ENCODE peak calls at places on chromosomes 16 and 17, in ten cellular contexts. E is MG63; A is pancreas; P is amniotic stem cell; L is effector CD4-positive, alpha-beta T cell; J is fibroblast of lung; V is frontal cortex; B is body of pancreas; F is K562; W is tibial artery. O is an unnamed sample.

GRCh38 chr17:79311373-79311772 is 236.7 kb downstream of the ENGASE start:
- DNase-seq in E (no peak), A (no peak), P (no peak), L (no peak), J (no peak), V (no peak), B (no peak), F (no peak), W (no peak), O (no peak)

GRCh38 chr17:36598951-36599401 is 2.4 kb upstream of the MRM1 start:
- DNase-seq in E (no peak), A (no peak), P (no peak), L (no peak), J (no peak), V (no peak), B (no peak), F (peak), W (no peak), O (no peak)

GRCh38 chr16:68408967-68409366 is 39.3 kb downstream of the SMPD3 start:
- DNase-seq in E (no peak), A (no peak), P (no peak), L (no peak), J (no peak), V (no peak), B (no peak), F (no peak), W (no peak), O (no peak)

GRCh38 chr16:26561303-26561702 is 505.4 kb upstream of the C16orf82 start:
- DNase-seq in E (no peak), A (peak), P (no peak), L (no peak), J (no peak), V (no peak), B (peak), F (no peak), W (no peak), O (no peak)

GRCh38 chr16:88389621-88390160 is 6.9 kb downstream of the ZNF469 start:
- DNase-seq in E (no peak), A (no peak), P (no peak), L (no peak), J (no peak), V (no peak), B (no peak), F (no peak), W (no peak), O (no peak)

GRCh38 chr17:56699186-56699895 is 105.8 kb downstream of the NOG start:
- DNase-seq in E (peak), A (peak), P (peak), L (no peak), J (peak), V (no peak), B (peak), F (no peak), W (peak), O (peak)

GRCh38 chr16:48212033-48212432 is 32.1 kb upstream of the LONP2 start:
- DNase-seq in E (no peak), A (no peak), P (no peak), L (no peak), J (no peak), V (no peak), B (no peak), F (no peak), W (peak), O (no peak)

GRCh38 chr17:2173005-2173404 is 118.1 kb downstream of the HIC1 start:
- DNase-seq in E (no peak), A (no peak), P (no peak), L (no peak), J (peak), V (no peak), B (peak), F (no peak), W (peak), O (no peak)

GRCh38 chr17:21425736-21426135 is 49.6 kb downstream of the KCNJ12 start:
- DNase-seq in E (no peak), A (no peak), P (no peak), L (no peak), J (no peak), V (no peak), B (no peak), F (no peak), W (no peak), O (no peak)

GRCh38 chr16:59758848-59759247 is 1024.7 kb upstream of the GOT2 start:
- DNase-seq in E (no peak), A (no peak), P (no peak), L (no peak), J (peak), V (no peak), B (no peak), F (no peak), W (no peak), O (no peak)

GRCh38 chr17:81256616-81257015 is 17.5 kb downstream of the NDUFAF8 start:
- DNase-seq in E (peak), A (no peak), P (no peak), L (no peak), J (peak), V (no peak), B (no peak), F (no peak), W (no peak), O (no peak)

GRCh38 chr17:11823862-11824261 is 173.4 kb downstream of the ZNF18 start:
- DNase-seq in E (no peak), A (no peak), P (no peak), L (no peak), J (no peak), V (no peak), B (no peak), F (no peak), W (no peak), O (no peak)